ENCODE peak calls at places on chromosome 1, in nine cellular contexts. T, V, H, I, K, L, R, M and B are unnamed samples.

GRCh38 chr1:4424766-4425165 is 229.6 kb upstream of the AJAP1 start:
- DNase-seq in T (no peak), V (no peak), H (no peak), I (no peak), K (no peak), L (no peak), R (no peak), M (no peak), B (no peak)

GRCh38 chr1:61056674-61057439 is 25.5 kb upstream of the NFIA start:
- DNase-seq in T (peak), V (peak), H (no peak), I (peak), K (peak), L (peak), R (peak), M (no peak), B (peak)

GRCh38 chr1:205171369-205171768 is 40.1 kb downstream of the DSTYK start:
- DNase-seq in T (no peak), V (no peak), H (no peak), I (no peak), K (no peak), L (no peak), R (no peak), M (no peak), B (no peak)

GRCh38 chr1:58528518-58528917 is 18.0 kb downstream of the OMA1 start:
- DNase-seq in T (peak), V (no peak), H (peak), I (no peak), K (no peak), L (no peak), R (peak), M (no peak), B (peak)

GRCh38 chr1:91894036-91894761 is 8.2 kb upstream of the TGFBR3 start:
- DNase-seq in T (peak), V (no peak), H (no peak), I (no peak), K (no peak), L (no peak), R (no peak), M (no peak), B (peak)

GRCh38 chr1:196910208-196910607 is 22.4 kb downstream of the CFHR4 start:
- DNase-seq in T (peak), V (no peak), H (no peak), I (no peak), K (no peak), L (no peak), R (peak), M (no peak), B (peak)

GRCh38 chr1:33295450-33296081 is 25.3 kb downstream of the A3GALT2 start:
- DNase-seq in T (peak), V (peak), H (peak), I (peak), K (peak), L (peak), R (peak), M (peak), B (peak)

GRCh38 chr1:9247894-9248293 is 13.3 kb downstream of the H6PD start:
- DNase-seq in T (no peak), V (no peak), H (no peak), I (peak), K (no peak), L (no peak), R (no peak), M (no peak), B (no peak)

GRCh38 chr1:181353526-181353925 is 129.8 kb upstream of the CACNA1E start:
- DNase-seq in T (no peak), V (no peak), H (peak), I (no peak), K (no peak), L (no peak), R (no peak), M (no peak), B (peak)

GRCh38 chr1:7570311-7570710 is 200.8 kb upstream of the VAMP3 start:
- DNase-seq in T (no peak), V (no peak), H (no peak), I (peak), K (no peak), L (no peak), R (no peak), M (no peak), B (peak)

DNA sequence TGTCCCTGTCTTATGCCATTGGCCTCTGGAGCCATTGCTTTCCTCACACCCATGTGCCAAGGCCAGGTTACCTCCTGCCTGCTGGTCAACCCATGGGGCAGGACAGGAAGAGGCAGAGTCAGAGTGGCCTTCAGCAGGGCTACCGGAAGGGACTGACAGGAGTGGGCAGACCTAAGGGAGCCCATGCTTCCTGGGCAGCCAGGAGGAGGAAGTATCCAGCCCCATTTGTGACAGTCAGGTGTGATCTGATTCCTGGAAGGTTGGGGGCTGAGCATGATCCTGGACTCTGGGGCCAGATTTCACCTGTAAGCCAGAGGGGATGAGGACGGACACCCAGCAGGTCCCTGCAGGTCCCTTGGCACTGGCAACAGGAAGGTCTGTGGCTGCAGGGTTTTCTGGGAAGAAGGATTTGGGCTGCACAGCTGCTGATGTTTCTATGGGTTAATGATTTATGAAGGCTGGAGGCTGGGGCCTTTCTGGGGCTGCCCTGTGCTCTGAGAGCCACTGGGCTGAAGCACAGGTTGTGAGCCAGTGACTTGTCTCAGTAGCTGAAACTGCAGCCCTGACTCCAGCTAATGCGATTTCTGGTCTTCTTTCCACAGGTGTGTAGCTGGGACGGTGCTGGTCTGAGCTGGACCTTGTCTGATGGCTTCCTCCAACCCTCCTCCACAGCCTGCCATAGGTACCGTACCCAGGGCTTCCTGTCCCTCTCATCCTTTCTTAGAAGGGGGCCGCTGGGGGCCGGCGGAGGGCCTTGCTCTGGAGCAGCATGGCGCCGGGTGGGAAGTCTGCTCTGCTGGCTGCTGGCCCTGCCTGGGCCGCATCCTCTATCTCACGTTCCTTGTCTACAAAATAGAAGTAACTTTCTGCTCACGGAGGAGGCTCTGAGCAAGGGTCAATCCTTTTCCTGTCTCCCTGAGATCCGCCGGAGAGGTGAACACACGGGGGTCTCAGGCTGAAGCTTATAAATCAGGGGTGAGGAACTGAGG is 40.7 kb downstream of the ARHGEF10L start:
- DNase-seq in T (no peak), V (no peak), H (no peak), I (no peak), K (no peak), L (no peak), R (no peak), M (no peak), B (no peak)
- H3K4me3 ChIP-seq in T (no peak), V (no peak), H (peak), I (no peak), K (no peak), L (no peak), R (no peak), M (no peak), B (no peak)

GRCh38 chr1:241355311-241356010 is 1.5 kb downstream of the RGS7 start:
- DNase-seq in T (no peak), V (no peak), H (no peak), I (no peak), K (no peak), L (no peak), R (no peak), M (no peak), B (no peak)

GRCh38 chr1:241357366-241358305 is 631 bp upstream of the RGS7 start:
- DNase-seq in T (peak), V (no peak), H (no peak), I (no peak), K (no peak), L (no peak), R (no peak), M (no peak), B (peak)

GRCh38 chr1:241356519-241357365 is at the start of gene RGS7:
- DNase-seq in T (peak), V (peak), H (no peak), I (peak), K (no peak), L (peak), R (peak), M (no peak), B (no peak)

GRCh38 chr1:241352401-241352800 is 4.6 kb downstream of the RGS7 start:
- DNase-seq in T (no peak), V (no peak), H (no peak), I (no peak), K (no peak), L (no peak), R (no peak), M (no peak), B (no peak)

GRCh38 chr1:241356187-241356518 is 852 bp downstream of the RGS7 start:
- DNase-seq in T (no peak), V (no peak), H (no peak), I (no peak), K (no peak), L (no peak), R (no peak), M (no peak), B (no peak)
- TF ChIP-seq CTCF in T (no peak), V (no peak), H (no peak), I (no peak), K (no peak), L (no peak), R (no peak), M (no peak), B (no peak)

DNA sequence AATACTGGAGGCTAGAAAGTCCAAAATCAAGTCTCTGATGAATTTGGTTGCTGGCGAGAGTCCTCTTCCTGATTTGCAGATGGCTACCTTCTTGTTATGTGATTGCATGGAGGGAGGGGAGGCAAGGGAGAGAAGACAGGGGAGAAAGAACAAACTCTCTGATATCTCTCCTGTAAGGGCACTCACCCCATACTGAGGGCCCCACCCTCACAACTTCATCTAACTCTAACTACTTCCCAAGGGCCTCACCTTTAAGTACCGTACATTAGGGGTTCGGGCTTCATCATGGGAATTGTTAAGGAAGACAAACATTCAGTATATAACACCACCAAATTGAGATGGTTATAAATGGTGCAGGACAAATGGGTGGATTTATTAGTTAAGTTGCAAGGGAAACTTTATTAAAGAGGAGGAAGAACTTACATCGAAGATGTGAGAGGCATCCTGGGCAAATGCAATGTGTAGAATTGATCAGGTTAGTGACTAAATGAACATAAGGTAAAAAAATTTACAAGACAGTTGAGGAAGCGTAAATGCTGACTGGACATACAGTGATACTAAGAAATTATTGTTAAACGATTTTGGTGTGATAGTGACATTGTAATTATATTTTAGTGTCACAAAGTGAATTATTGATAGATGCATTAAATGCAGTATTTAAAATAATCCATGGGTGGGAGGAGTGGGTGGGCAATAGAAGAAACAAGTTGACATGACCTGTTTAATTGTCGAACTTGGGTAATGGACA is 10.6 kb downstream of the OR2B11 start:
- DNase-seq in T (no peak), V (no peak), H (no peak), I (no peak), K (no peak), L (no peak), R (no peak), M (no peak), B (no peak)
- H3K4me3 ChIP-seq in T (no peak), V (peak), H (no peak), I (peak), K (peak), L (no peak), R (peak), M (peak), B (peak)

GRCh38 chr1:47794081-47794480 is 203.1 kb downstream of the TRABD2B start:
- DNase-seq in T (no peak), V (no peak), H (no peak), I (no peak), K (no peak), L (no peak), R (no peak), M (no peak), B (no peak)
- TF ChIP-seq CTCF in T (no peak), V (no peak), H (no peak), I (no peak), K (no peak), L (no peak), R (no peak), M (no peak), B (no peak)

GRCh38 chr1:14321413-14321812 is 277.1 kb upstream of the KAZN start:
- DNase-seq in T (no peak), V (no peak), H (no peak), I (no peak), K (no peak), L (no peak), R (no peak), M (no peak), B (no peak)
- H3K4me3 ChIP-seq in T (no peak), V (no peak), H (no peak), I (no peak), K (no peak), L (no peak), R (no peak), M (no peak), B (no peak)

GRCh38 chr1:154352581-154353459 is 27.5 kb downstream of the ATP8B2 start:
- DNase-seq in T (peak), V (peak), H (peak), I (no peak), K (peak), L (peak), R (no peak), M (no peak), B (peak)
- TF ChIP-seq CTCF in T (no peak), V (no peak), H (peak), I (no peak), K (no peak), L (no peak), R (peak), M (peak), B (no peak)

GRCh38 chr1:51642739-51643142 is 25.8 kb downstream of the OSBPL9 start:
- DNase-seq in T (peak), V (no peak), H (peak), I (no peak), K (no peak), L (no peak), R (peak), M (peak), B (no peak)
- H3K4me3 ChIP-seq in T (no peak), V (no peak), H (no peak), I (no peak), K (no peak), L (no peak), R (no peak), M (no peak), B (no peak)